ENCODE peak calls at places on chromosomes 5 and 9, in four cellular contexts. W is stimulated activated CD4-positive, alpha-beta T cell treated with anti-CD3 and anti-CD28 coated beads, Interleukin-1b, Interleukin-23, amount 100 ng/mL, for 1 hour; D is G401; P is activated CD4-positive, CD25-positive, alpha-beta regulatory T cell treated with anti-CD3 and anti-CD28 coated beads, Interleukin-2, amount 50 U/mL, for 16 hours. R is an unnamed sample.

GRCh38 chr5:107812570-107813141 is 141.9 kb upstream of the EFNA5 start:
- DNase-seq in P (no peak), D (no peak), W (no peak), R (peak)

GRCh38 chr9:69476016-69476415 is 151.0 kb downstream of the ENTREP1 start:
- DNase-seq in D (no peak), P (no peak), W (no peak), R (no peak)

GRCh38 chr5:68086857-68087256 is 128.7 kb upstream of the PIK3R1 start:
- DNase-seq in P (no peak), W (no peak), D (peak), R (peak)

GRCh38 chr5:169435506-169436230 is 134.7 kb upstream of the SLIT3 start:
- DNase-seq in W (no peak), P (no peak), D (no peak), R (no peak)

GRCh38 chr9:110371411-110372013 is 33.8 kb upstream of the TXNDC8 start:
- DNase-seq in P (no peak), W (no peak), D (no peak), R (peak)

GRCh38 chr9:1207681-1208080 is 157.5 kb downstream of the DMRT2 start:
- DNase-seq in D (no peak), W (no peak), P (no peak), R (peak)

GRCh38 chr5:65391591-65391990 is 90.1 kb downstream of the ADAMTS6 start:
- DNase-seq in D (no peak), W (no peak), P (no peak), R (peak)

GRCh38 chr5:132961887-132962286 is 1.5 kb downstream of the AFF4 start:
- DNase-seq in W (no peak), P (no peak), D (no peak), R (peak)

GRCh38 chr5:168404366-168404765 is 81.9 kb upstream of the RARS1 start:
- DNase-seq in P (no peak), D (peak), W (no peak), R (peak)

GRCh38 chr5:114362197-114362976 is 517 bp downstream of the KCNN2 start:
- DNase-seq in D (no peak), P (no peak), W (no peak), R (peak)

GRCh38 chr5:110339399-110339798 is 387.1 kb downstream of the TMEM232 start:
- DNase-seq in W (no peak), P (no peak), D (no peak), R (no peak)

GRCh38 chr9:80540387-80540786 is 968.6 kb downstream of the TLE4 start:
- DNase-seq in D (no peak), P (no peak), W (no peak), R (no peak)

GRCh38 chr5:39716532-39716971 is 291.8 kb upstream of the DAB2 start:
- DNase-seq in W (no peak), P (no peak), D (peak), R (peak)

GRCh38 chr9:103804077-103804735 is 289.9 kb upstream of the SMC2 start:
- DNase-seq in D (no peak), P (no peak), W (no peak), R (peak)

GRCh38 chr5:129395247-129395646 is 64.9 kb upstream of the ADAMTS19 start:
- DNase-seq in P (no peak), D (no peak), W (no peak), R (no peak)

GRCh38 chr5:178221203-178221771 is 11.3 kb downstream of the PHYKPL start:
- DNase-seq in P (no peak), W (no peak), D (no peak), R (no peak)

GRCh38 chr5:128736567-128736966 is 198.5 kb upstream of the FBN2 start:
- DNase-seq in D (peak), P (no peak), W (no peak), R (peak)

GRCh38 chr9:114240216-114240615 is 82.7 kb upstream of the ORM1 start:
- DNase-seq in D (no peak), W (no peak), P (no peak), R (no peak)

GRCh38 chr9:125902865-125903512 is 155.8 kb downstream of the PBX3 start:
- DNase-seq in D (no peak), P (no peak), W (no peak), R (no peak)

GRCh38 chr9:3271581-3271980 is 254.2 kb downstream of the RFX3 start:
- DNase-seq in P (no peak), W (no peak), D (no peak), R (no peak)

GRCh38 chr9:20620658-20621552 is 1.4 kb downstream of the MLLT3 start:
- DNase-seq in W (no peak), D (peak), P (no peak), R (peak)

GRCh38 chr5:161273410-161273809 is 273.1 kb downstream of the GABRB2 start:
- DNase-seq in W (no peak), P (no peak), D (peak), R (no peak)

GRCh38 chr5:75054110-75054930 is 2.0 kb upstream of the GCNT4 start:
- DNase-seq in P (no peak), W (no peak), D (peak), R (peak)

GRCh38 chr5:6728011-6728794 is 15.0 kb downstream of the TENT4A start:
- DNase-seq in P (no peak), W (no peak), D (no peak), R (no peak)

GRCh38 chr9:77495834-77496671 is 152.1 kb downstream of the GNA14 start:
- DNase-seq in D (no peak), W (no peak), P (no peak), R (peak)

GRCh38 chr9:35552376-35552775 is 52.7 kb upstream of the TESK1 start:
- DNase-seq in D (no peak), P (no peak), W (no peak), R (peak)

R was measured in astrocyte.